ENCODE peak calls at places on chromosome 13, in four cellular contexts. K, C, A and E are unnamed samples.
A peak's percentile ranks its signal among the peaks of the same experiment; 100 is the strongest.

GRCh38 chr13:61253105-61253877 is 162.4 kb downstream of the PCDH20 start:
- DNase-seq in K (no peak), A (no peak), C (no peak), E (no peak)

GRCh38 chr13:79799466-79799865 is 318.5 kb downstream of the NDFIP2 start:
- DNase-seq in K (no peak), C (no peak), A (no peak), E (no peak)

GRCh38 chr13:23161176-23161825 is 19.5 kb upstream of the SGCG start:
- DNase-seq in K (no peak), C (no peak), A (no peak), E (no peak)

GRCh38 chr13:114315074-114315785 is 927 bp downstream of the CHAMP1 start:
- DNase-seq in C (no peak), A (no peak), K (no peak), E (no peak)

GRCh38 chr13:20141238-20142018 is 19.4 kb downstream of the GJA3 start:
- DNase-seq in K (peak; percentile 47), A (no peak), C (no peak), E (peak; percentile 24)

GRCh38 chr13:32115069-32115468 is 83.5 kb downstream of the FRY start:
- DNase-seq in C (no peak), A (no peak), K (no peak), E (no peak)

GRCh38 chr13:79492313-79492798 is 11.4 kb downstream of the NDFIP2 start:
- DNase-seq in C (no peak), A (peak; percentile 13), K (no peak), E (peak; percentile 59)

GRCh38 chr13:46211116-46211515 is 612 bp upstream of the LRRC63 start:
- DNase-seq in C (no peak), A (no peak), K (peak; percentile 15), E (no peak)

GRCh38 chr13:111629933-111630332 is 309.5 kb downstream of the TEX29 start:
- DNase-seq in C (no peak), A (no peak), K (no peak), E (no peak)

GRCh38 chr13:96141032-96141431 is 51.1 kb downstream of the HS6ST3 start:
- DNase-seq in A (peak; percentile 2), K (no peak), C (no peak), E (no peak)

GRCh38 chr13:43268632-43269031 is 245.2 kb downstream of the DNAJC15 start:
- DNase-seq in C (no peak), A (no peak), K (no peak), E (no peak)

GRCh38 chr13:74194856-74195255 is 60.7 kb upstream of the KLF12 start:
- DNase-seq in C (no peak), K (no peak), A (no peak), E (no peak)

GRCh38 chr13:45728759-45729158 is 26.6 kb downstream of the CBY2 start:
- DNase-seq in A (no peak), K (peak; percentile 74), C (no peak), E (peak; percentile 88)

GRCh38 chr13:85974604-85975366 is 175.6 kb upstream of the SLITRK6 start:
- DNase-seq in A (no peak), K (no peak), C (no peak), E (no peak)

GRCh38 chr13:95588721-95589120 is 36.2 kb downstream of the CLDN10 start:
- DNase-seq in K (no peak), C (no peak), A (peak; percentile 60), E (no peak)

GRCh38 chr13:84433024-84433423 is 550.8 kb upstream of the SLITRK1 start:
- DNase-seq in A (peak; percentile 83), C (no peak), K (no peak), E (no peak)

GRCh38 chr13:30004204-30004603 is 153.8 kb upstream of the UBL3 start:
- DNase-seq in A (peak; percentile 48), C (no peak), K (no peak), E (no peak)

GRCh38 chr13:33610471-33611015 is 207.4 kb upstream of the RFC3 start:
- DNase-seq in A (no peak), K (peak; percentile 77), C (peak; percentile 54), E (peak; percentile 84)

GRCh38 chr13:30504081-30504480 is 38.3 kb upstream of the HMGB1 start:
- DNase-seq in C (no peak), K (no peak), A (peak; percentile 31), E (no peak)

GRCh38 chr13:95553271-95553588 is 710 bp downstream of the CLDN10 start:
- DNase-seq in A (no peak), K (no peak), C (no peak), E (no peak)

GRCh38 chr13:111338841-111339240 is 18.4 kb downstream of the TEX29 start:
- DNase-seq in K (peak; percentile 28), C (no peak), A (no peak), E (peak; percentile 20)

GRCh38 chr13:30002577-30002976 is 152.2 kb upstream of the UBL3 start:
- DNase-seq in A (peak; percentile 85), C (no peak), K (no peak), E (no peak)

GRCh38 chr13:109784590-109785140 is 1.7 kb downstream of the IRS2 start:
- DNase-seq in C (peak; percentile 55), A (peak; percentile 62), K (peak; percentile 91), E (peak; percentile 94)

GRCh38 chr13:87333599-87333998 is 337.6 kb upstream of the SLITRK5 start:
- DNase-seq in A (no peak), K (no peak), C (no peak), E (no peak)

GRCh38 chr13:93361703-93362102 is 135.1 kb downstream of the GPC6 start:
- DNase-seq in K (no peak), C (no peak), A (peak; percentile 21), E (no peak)

GRCh38 chr13:103354189-103354588 is 288.0 kb upstream of the SLC10A2 start:
- DNase-seq in K (no peak), A (no peak), C (no peak), E (no peak)

GRCh38 chr13:23469901-23470525 is 36.5 kb upstream of the SACS start:
- DNase-seq in K (peak; percentile 35), C (no peak), A (peak; percentile 83), E (peak; percentile 59)

GRCh38 chr13:98523455-98524102 is 53.3 kb downstream of the STK24 start:
- DNase-seq in K (no peak), C (no peak), A (no peak), E (no peak)

GRCh38 chr13:47133024-47133445 is 236.2 kb upstream of the HTR2A start:
- DNase-seq in C (no peak), A (no peak), K (no peak), E (no peak)

GRCh38 chr13:67619987-67620386 is 389.9 kb upstream of the PCDH9 start:
- DNase-seq in C (no peak), A (peak; percentile 64), K (no peak), E (no peak)
- H3K4me3 ChIP-seq in C (no peak overlapping the region), A (no peak overlapping the region), K (no peak overlapping the region), E (no peak overlapping the region)

GRCh38 chr13:57582032-57582431 is 49.5 kb upstream of the PCDH17 start:
- DNase-seq in A (no peak), C (no peak), K (no peak), E (peak; percentile 69)
- H3K4me3 ChIP-seq in A (no peak overlapping the region), C (no peak overlapping the region), K (no peak overlapping the region), E (no peak overlapping the region)

DNA sequence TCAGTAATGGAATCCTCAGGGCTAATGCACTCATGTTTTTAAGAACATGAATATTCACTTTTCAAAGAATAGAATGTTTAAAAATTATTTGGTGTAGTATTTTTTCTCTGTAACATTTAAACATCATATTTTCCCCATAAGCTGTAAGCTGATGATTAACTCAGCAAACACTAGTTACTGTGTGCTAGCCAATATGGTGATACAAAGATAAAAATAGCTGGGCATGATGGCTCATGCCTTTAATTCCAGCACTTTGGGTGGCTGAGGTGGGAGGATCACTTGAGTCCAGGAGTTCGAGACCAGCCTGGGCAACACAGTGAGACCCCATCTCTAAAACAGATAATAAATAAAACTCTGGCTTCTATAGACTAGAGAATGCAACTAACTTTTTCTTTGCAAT is 13.2 kb downstream of the RNF17 start:
- DNase-seq in K (no peak), A (no peak), C (no peak), E (no peak)
- H3K4me3 ChIP-seq in K (no peak overlapping the region), A (no peak overlapping the region), C (no peak overlapping the region), E (no peak overlapping the region)

GRCh38 chr13:50892162-50892944 is 17.2 kb upstream of the RNASEH2B start:
- DNase-seq in A (no peak), K (no peak), C (no peak), E (no peak)
- H3K4me3 ChIP-seq in A (no peak overlapping the region), K (no peak overlapping the region), C (peak overlapping the region; percentile 11), E (no peak overlapping the region)

GRCh38 chr13:28463481-28463880 is 31.4 kb downstream of the FLT1 start:
- DNase-seq in A (peak; percentile 27), K (no peak), C (no peak), E (no peak)

GRCh38 chr13:28458604-28459003 is 36.3 kb downstream of the FLT1 start:
- DNase-seq in C (no peak), A (no peak), K (no peak), E (no peak)

GRCh38 chr13:28455580-28456194 is 39.2 kb downstream of the FLT1 start:
- DNase-seq in K (peak; percentile 23), C (no peak), A (no peak), E (no peak)

GRCh38 chr13:28464861-28465260 is 30.1 kb downstream of the FLT1 start:
- DNase-seq in A (no peak), K (no peak), C (no peak), E (no peak)

DNA sequence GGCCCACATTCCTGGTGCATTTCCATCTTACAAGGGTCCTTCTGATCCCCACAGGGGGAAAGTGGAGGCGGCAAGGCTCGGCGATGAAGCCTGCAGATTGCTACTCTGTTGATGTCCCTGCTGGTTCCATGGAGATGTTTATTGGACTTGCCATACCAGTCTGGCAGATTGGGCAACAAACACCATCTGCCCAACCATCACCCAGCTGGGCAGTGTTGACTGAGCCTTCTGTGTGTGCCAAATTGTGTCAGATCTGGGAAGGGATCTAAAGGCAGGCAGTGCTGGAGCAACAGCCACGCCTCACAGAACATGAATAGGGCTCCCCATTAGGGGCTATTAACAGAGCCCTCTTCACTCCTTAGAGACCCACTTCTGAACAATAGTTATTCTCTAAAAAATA is 35.0 kb downstream of the FLT1 start:
- DNase-seq in K (no peak), A (no peak), C (no peak), E (no peak)
- H3K4me3 ChIP-seq in K (no peak overlapping the region), A (no peak overlapping the region), C (no peak overlapping the region), E (no peak overlapping the region)

DNA sequence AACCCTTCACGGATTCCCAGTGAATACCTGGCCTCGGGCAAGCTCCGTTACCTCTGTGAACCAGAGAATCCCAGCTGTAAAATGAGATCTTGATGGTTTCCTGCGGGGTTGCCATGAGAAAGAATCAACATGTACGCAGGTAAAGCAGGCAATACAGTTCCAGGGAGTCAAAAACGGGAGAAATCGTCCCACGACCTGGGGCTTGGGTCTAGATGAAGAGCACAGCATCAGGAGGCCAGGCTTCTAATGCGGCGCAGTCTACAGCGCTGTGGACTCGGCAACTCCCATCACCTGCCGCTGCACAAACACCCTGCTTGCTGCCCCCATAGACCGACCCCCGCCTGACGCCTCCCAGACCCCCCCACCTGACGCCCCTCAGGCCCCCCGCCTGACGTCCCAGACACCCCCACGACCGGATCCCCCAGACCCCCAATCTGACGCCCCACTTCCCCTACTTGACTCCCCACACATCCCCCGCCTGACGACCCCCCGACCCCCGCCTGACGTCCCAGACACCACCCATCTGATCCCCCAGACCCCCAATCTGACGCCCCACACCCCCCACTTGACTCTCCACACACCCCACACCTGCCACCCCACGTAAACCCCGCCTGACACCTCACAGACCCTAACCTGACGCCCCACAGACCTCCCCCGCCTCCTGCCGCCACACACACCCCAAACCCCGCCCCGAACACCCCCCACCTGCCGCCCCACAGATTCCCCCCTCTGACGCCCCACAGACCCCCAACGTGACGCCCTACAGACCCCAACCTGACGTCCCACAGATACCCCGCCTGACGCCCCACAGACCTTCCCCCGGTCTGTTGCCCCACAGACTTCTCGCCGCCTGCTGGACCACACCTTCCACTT is 589 bp downstream of the LIG4 start:
- DNase-seq in C (no peak), A (no peak), K (peak; percentile 59), E (peak; percentile 75)
- H3K4me3 ChIP-seq in C (peak overlapping the region; percentile 30), A (peak overlapping the region; percentile 46), K (peak overlapping the region; percentile 50), E (peak overlapping the region; percentile 82)

GRCh38 chr13:76887070-76887563 is 912 bp upstream of the KCTD12 start:
- DNase-seq in C (no peak), K (peak; percentile 39), A (no peak), E (peak; percentile 71)
- H3K4me3 ChIP-seq in C (peak overlapping the region; percentile 72), K (peak overlapping the region; percentile 59), A (peak overlapping the region; percentile 67), E (peak overlapping the region; percentile 76)